ENCODE peak calls at places on chromosomes 12 and 14, in four cellular contexts. N is GM12878, U is K562, O is HepG2. A is an unnamed sample.

GRCh38 chr12:133057446-133057845 is 20.1 kb downstream of the ZNF84 start:
- DNase-seq in N (no peak), U (no peak), O (no peak), A (no peak)

GRCh38 chr14:90373887-90374286 is 22.9 kb upstream of the CALM1 start:
- DNase-seq in N (no peak), U (no peak), O (no peak), A (peak)

GRCh38 chr12:124358572-124358971 is 63.7 kb downstream of the RFLNA start:
- DNase-seq in N (no peak), U (no peak), O (no peak), A (no peak)

GRCh38 chr14:90836692-90837063 is 20.4 kb upstream of the TTC7B start:
- DNase-seq in N (no peak), U (no peak), O (no peak), A (no peak)

GRCh38 chr14:30842431-30842830 is 31.9 kb upstream of the COCH start:
- DNase-seq in N (no peak), U (no peak), O (no peak), A (no peak)

GRCh38 chr12:26112703-26113147 is 12.1 kb downstream of the BHLHE41 start:
- DNase-seq in N (no peak), U (no peak), O (no peak), A (no peak)

GRCh38 chr14:103628221-103628683 is 759 bp upstream of the KLC1 start:
- DNase-seq in N (no peak), U (peak), O (no peak), A (peak)

GRCh38 chr12:89750821-89751227 is 42.2 kb upstream of the ATP2B1 start:
- DNase-seq in N (no peak), U (no peak), O (no peak), A (no peak)

GRCh38 chr12:98456583-98457573 is 58.5 kb upstream of the TMPO start:
- DNase-seq in N (no peak), U (peak), O (no peak), A (peak)

GRCh38 chr12:32139064-32139421 is 32.4 kb downstream of the BICD1 start:
- DNase-seq in N (peak), U (no peak), O (no peak), A (no peak)

GRCh38 chr14:37114039-37114438 is 58.4 kb downstream of the SLC25A21 start:
- DNase-seq in N (no peak), U (no peak), O (no peak), A (no peak)

GRCh38 chr12:125856366-125856765 is 791.1 kb downstream of the AACS start:
- DNase-seq in N (no peak), U (no peak), O (no peak), A (no peak)

GRCh38 chr12:29552324-29552927 is 54.9 kb upstream of the OVCH1 start:
- DNase-seq in N (no peak), U (peak), O (peak), A (peak)

GRCh38 chr12:18629445-18629844 is 108.4 kb downstream of the PLCZ1 start:
- DNase-seq in N (no peak), U (no peak), O (no peak), A (no peak)

GRCh38 chr12:18629916-18630315 is 107.9 kb downstream of the PLCZ1 start:
- DNase-seq in N (no peak), U (no peak), O (no peak), A (no peak)

GRCh38 chr12:18632848-18633247 is 105.0 kb downstream of the PLCZ1 start:
- DNase-seq in N (no peak), U (no peak), O (no peak), A (no peak)

GRCh38 chr12:18631339-18631738 is 106.5 kb downstream of the PLCZ1 start:
- DNase-seq in N (no peak), U (no peak), O (no peak), A (no peak)

GRCh38 chr12:18634382-18634781 is 103.4 kb downstream of the PLCZ1 start:
- DNase-seq in N (no peak), U (no peak), O (no peak), A (no peak)
- TF ChIP-seq FOXM1 in N (no peak), U (no peak), O (no peak), A (no peak)

GRCh38 chr14:74785056-74785613 is 22.0 kb downstream of the YLPM1 start:
- DNase-seq in N (no peak), U (no peak), O (no peak), A (no peak)
- H3K9ac ChIP-seq in N (no peak), U (no peak), O (no peak), A (no peak)

DNA sequence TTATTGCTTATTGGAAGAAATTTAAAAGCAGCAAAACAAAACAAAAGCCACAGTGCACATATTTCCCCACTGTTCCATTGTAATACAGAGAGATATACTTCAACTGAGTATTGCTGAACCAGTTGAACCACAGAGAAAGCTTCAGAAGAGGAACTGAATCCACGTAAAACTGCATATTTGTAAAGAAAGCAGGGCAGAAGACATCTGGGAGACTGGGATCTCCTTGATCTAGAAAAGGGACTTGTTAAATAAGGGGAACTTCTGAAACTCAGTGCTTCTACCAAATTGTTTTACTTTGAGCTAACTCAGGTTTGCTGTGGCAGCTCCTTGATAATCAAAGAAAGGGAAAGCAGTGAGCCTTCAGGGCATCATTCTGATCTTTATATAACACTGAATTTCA is 411.1 kb upstream of the MDGA2 start:
- DNase-seq in N (no peak), U (no peak), O (no peak), A (no peak)
- TF ChIP-seq FOXM1 in N (no peak), U (no peak), O (no peak), A (no peak)

GRCh38 chr12:46264057-46264456 is 4.8 kb downstream of the SLC38A1 start:
- DNase-seq in N (no peak), U (no peak), O (no peak), A (no peak)

GRCh38 chr12:46265102-46265501 is 3.7 kb downstream of the SLC38A1 start:
- DNase-seq in N (no peak), U (no peak), O (no peak), A (no peak)

GRCh38 chr12:46266382-46266791 is 2.5 kb downstream of the SLC38A1 start:
- DNase-seq in N (no peak), U (peak), O (no peak), A (peak)

GRCh38 chr12:46266869-46267617 is 1.8 kb downstream of the SLC38A1 start:
- DNase-seq in N (no peak), U (peak), O (peak), A (peak)

GRCh38 chr12:46265734-46266133 is 3.1 kb downstream of the SLC38A1 start:
- DNase-seq in N (no peak), U (no peak), O (no peak), A (no peak)
- H3K9ac ChIP-seq in N (peak), U (peak), O (peak), A (peak)

DNA sequence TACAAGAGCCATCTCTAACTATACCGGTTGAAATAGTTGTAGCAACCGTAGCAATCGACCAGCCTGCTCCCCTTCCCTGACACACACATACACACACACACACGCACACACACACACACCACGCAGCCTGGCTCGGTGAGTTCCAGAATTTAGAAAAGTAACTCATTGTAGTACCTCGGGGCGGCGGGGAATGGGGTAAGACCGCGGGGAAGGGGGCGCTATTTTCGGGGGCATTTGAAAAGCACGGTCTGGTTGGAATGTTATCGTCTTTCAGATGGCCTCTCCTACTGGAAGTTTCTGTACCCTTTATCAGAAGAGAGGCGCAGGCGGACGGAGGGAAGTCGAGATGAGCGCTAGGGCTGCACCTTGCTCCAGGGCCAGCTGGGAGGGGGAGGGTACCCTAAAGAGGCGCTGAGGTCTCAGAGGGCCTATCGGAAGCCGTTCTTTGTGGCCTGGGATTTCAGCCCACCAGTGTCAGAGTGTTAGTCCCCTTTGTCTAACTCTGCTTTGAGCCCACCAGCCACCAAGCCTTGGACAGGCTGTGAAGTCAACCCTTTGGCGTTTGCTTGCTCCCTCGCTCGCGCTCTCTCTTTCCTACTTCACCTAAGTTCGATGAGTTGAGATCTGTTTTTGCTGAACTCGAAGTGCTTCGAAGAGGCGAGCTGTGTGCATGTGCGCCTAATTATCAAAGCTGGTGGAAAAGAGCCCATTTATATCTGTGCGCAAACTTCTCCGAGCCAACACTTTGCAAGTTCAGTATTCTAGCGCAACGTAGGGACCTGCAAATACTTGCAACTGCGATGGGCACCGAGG is 844 bp downstream of the COL2A1 start:
- DNase-seq in N (no peak), U (no peak), O (no peak), A (no peak)
- TF ChIP-seq FOXM1 in N (no peak), U (no peak), O (no peak), A (no peak)

DNA sequence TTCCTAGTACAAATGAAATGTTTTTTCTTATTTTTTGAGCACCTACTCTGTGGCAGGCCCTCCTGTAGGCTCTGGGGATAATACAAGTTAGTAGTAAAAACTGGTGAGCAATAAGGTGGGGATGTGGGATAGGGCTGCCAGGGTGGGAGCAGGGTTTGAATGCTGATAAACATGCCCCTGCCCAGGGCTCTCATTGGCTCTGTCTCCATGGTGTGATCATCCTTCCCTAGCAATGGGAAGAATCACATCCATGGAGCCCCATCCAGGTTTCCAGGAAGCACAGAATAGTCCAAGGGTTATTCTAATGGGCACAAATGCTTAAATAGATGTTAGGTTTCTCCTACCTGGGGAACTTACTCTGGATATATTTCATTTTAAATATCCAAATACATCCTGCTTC is 45.5 kb downstream of the GIT2 start:
- DNase-seq in N (no peak), U (no peak), O (no peak), A (no peak)
- H3K9ac ChIP-seq in N (no peak), U (no peak), O (no peak), A (peak)